ENCODE peak calls at places on chromosomes 16 and 17, in four cellular contexts. C is NCI-H1105, Q is tibial nerve, Z is ureter. N is an unnamed sample.

GRCh38 chr17:71505200-71505599 is 615.6 kb upstream of the SOX9 start:
- DNase-seq in C (no peak), Q (no peak), Z (no peak), N (no peak)

GRCh38 chr16:85878875-85879274 is 20.1 kb upstream of the IRF8 start:
- DNase-seq in C (no peak), Q (no peak), Z (no peak), N (peak)

GRCh38 chr16:23863511-23864422 is 28.0 kb downstream of the PRKCB start:
- DNase-seq in C (no peak), Q (no peak), Z (no peak), N (no peak)

GRCh38 chr16:66551362-66551761 is 1.0 kb upstream of the CKLF start:
- DNase-seq in C (no peak), Q (no peak), Z (no peak), N (no peak)

GRCh38 chr16:82567203-82567602 is 59.6 kb upstream of the CDH13 start:
- DNase-seq in C (no peak), Q (no peak), Z (no peak), N (no peak)

GRCh38 chr16:72721981-72722380 is 325.9 kb downstream of the ZFHX3 start:
- DNase-seq in C (no peak), Q (no peak), Z (no peak), N (no peak)

GRCh38 chr17:47800686-47801085 is 20.9 kb downstream of the OSBPL7 start:
- DNase-seq in C (no peak), Q (no peak), Z (peak), N (no peak)

GRCh38 chr16:81293909-81294802 is 20.6 kb upstream of the GAN start:
- DNase-seq in C (no peak), Q (no peak), Z (no peak), N (peak)

GRCh38 chr17:33732116-33732515 is 439.0 kb upstream of the ASIC2 start:
- DNase-seq in C (no peak), Q (no peak), Z (no peak), N (no peak)

GRCh38 chr16:19649980-19650379 is 68.0 kb downstream of the KNOP1 start:
- DNase-seq in C (no peak), Q (no peak), Z (no peak), N (no peak)

GRCh38 chr17:43444223-43445008 is 39.4 kb upstream of the DHX8 start:
- DNase-seq in C (no peak), Q (no peak), Z (no peak), N (no peak)

GRCh38 chr16:57566436-57566835 is 24.0 kb downstream of the ADGRG5 start:
- DNase-seq in C (no peak), Q (no peak), Z (no peak), N (no peak)

GRCh38 chr17:50201226-50201854 is at the start of gene COL1A1:
- DNase-seq in C (no peak), Q (peak), Z (peak), N (peak)

GRCh38 chr17:40122466-40122943 is 734 bp downstream of the MSL1 start:
- DNase-seq in C (no peak), Q (no peak), Z (no peak), N (no peak)

GRCh38 chr17:6548578-6549330 is 7.6 kb downstream of the PITPNM3 start:
- DNase-seq in C (no peak), Q (no peak), Z (no peak), N (no peak)

GRCh38 chr16:50282955-50283631 is 16.7 kb downstream of the ADCY7 start:
- DNase-seq in C (no peak), Q (no peak), Z (no peak), N (no peak)

GRCh38 chr17:681738-682137 is 32.9 kb downstream of the VPS53 start:
- DNase-seq in C (no peak), Q (no peak), Z (no peak), N (no peak)

GRCh38 chr17:78746263-78746948 is 35.7 kb downstream of the CYTH1 start:
- DNase-seq in C (no peak), Q (no peak), Z (no peak), N (no peak)

GRCh38 chr17:4839221-4839620 is 6.1 kb downstream of the MINK1 start:
- DNase-seq in C (no peak), Q (no peak), Z (no peak), N (no peak)

GRCh38 chr17:29376667-29377268 is 13.4 kb upstream of the TAOK1 start:
- DNase-seq in C (no peak), Q (no peak), Z (no peak), N (peak)

GRCh38 chr16:23171234-23171948 is 11.2 kb upstream of the SCNN1G start:
- DNase-seq in C (no peak), Q (no peak), Z (no peak), N (no peak)

GRCh38 chr17:1511756-1512321 is 4.6 kb downstream of the INPP5K start:
- DNase-seq in C (no peak), Q (no peak), Z (no peak), N (peak)

GRCh38 chr17:7393613-7394451 is 493 bp downstream of the PLSCR3 start:
- DNase-seq in C (peak), Q (no peak), Z (no peak), N (no peak)

GRCh38 chr16:28304214-28304613 is 11.9 kb downstream of the SBK1 start:
- DNase-seq in C (no peak), Q (peak), Z (no peak), N (peak)